ENCODE peak calls at places on chromosomes 5 and 9, in seven cellular contexts. G, V, L, C, K, Y and Q are unnamed samples. For H3K4me1, the result is how much of the 10 kb centered on the place peaks cover.

GRCh38 chr9:132760057-132760456 is 89.8 kb downstream of the GTF3C4 start:
- DNase-seq in Y (no peak), G (no peak), C (no peak), V (no peak), L (no peak), K (no peak), Q (no peak)

GRCh38 chr5:143515829-143516228 is 112.3 kb upstream of the NR3C1 start:
- DNase-seq in Y (no peak), V (no peak), K (no peak), G (no peak), C (no peak), L (peak), Q (no peak)

GRCh38 chr5:133489632-133490031 is 122.7 kb downstream of the FSTL4 start:
- DNase-seq in V (peak), C (no peak), G (peak), K (no peak), L (no peak), Y (no peak), Q (no peak)

GRCh38 chr9:33147770-33148169 is 19.4 kb downstream of the B4GALT1 start:
- DNase-seq in V (no peak), K (no peak), Y (no peak), G (no peak), L (no peak), C (no peak), Q (no peak)

GRCh38 chr5:14331377-14331776 is 188.2 kb downstream of the TRIO start:
- DNase-seq in C (no peak), L (no peak), V (no peak), K (no peak), Y (no peak), G (no peak), Q (no peak)

GRCh38 chr9:129023036-129023907 is 4.9 kb downstream of the SH3GLB2 start:
- DNase-seq in K (no peak), Y (no peak), L (peak), G (no peak), C (no peak), V (no peak), Q (no peak)

GRCh38 chr9:109497193-109498165 is 628 bp downstream of the PTPN3 start:
- DNase-seq in K (no peak), G (peak), V (no peak), C (no peak), L (peak), Y (no peak), Q (no peak)

GRCh38 chr5:107671742-107672211 is 1.0 kb upstream of the EFNA5 start:
- DNase-seq in V (peak), K (no peak), C (no peak), L (peak), G (peak), Y (no peak), Q (no peak)

GRCh38 chr9:130835441-130836298 is 616 bp downstream of the ABL1 start:
- DNase-seq in K (peak), G (peak), C (no peak), L (peak), V (no peak), Y (peak), Q (no peak)

GRCh38 chr5:180120221-180121101 is 48.9 kb upstream of the RNF130 start:
- DNase-seq in Y (peak), C (no peak), V (no peak), L (no peak), G (no peak), K (no peak), Q (no peak)

GRCh38 chr9:4026925-4027324 is 272.9 kb downstream of the GLIS3 start:
- DNase-seq in K (no peak), G (no peak), V (no peak), Y (no peak), C (no peak), L (no peak), Q (no peak)

GRCh38 chr5:171888051-171888481 is 102.4 kb downstream of the SMIM23 start:
- DNase-seq in L (no peak), K (no peak), G (no peak), V (no peak), Y (no peak), C (no peak), Q (no peak)

GRCh38 chr5:14035859-14036440 is 91.5 kb upstream of the DNAH5 start:
- DNase-seq in G (peak), L (no peak), C (peak), Y (no peak), K (no peak), V (peak), Q (peak)

GRCh38 chr5:150345716-150346115 is 11.8 kb upstream of the TCOF1 start:
- DNase-seq in G (no peak), V (no peak), K (no peak), L (no peak), Y (no peak), C (no peak), Q (no peak)

GRCh38 chr5:66442951-66443445 is 153.2 kb upstream of the MAST4 start:
- DNase-seq in G (no peak), L (no peak), C (peak), K (no peak), Y (no peak), V (no peak), Q (no peak)

GRCh38 chr9:137294684-137295312 is 7.3 kb downstream of the NRARP start:
- DNase-seq in K (no peak), L (no peak), G (no peak), C (no peak), Y (no peak), V (no peak), Q (no peak)

GRCh38 chr9:113461285-113461684 is 2.2 kb upstream of the RGS3 start:
- DNase-seq in Y (no peak), L (no peak), G (no peak), K (no peak), C (no peak), V (no peak), Q (no peak)

GRCh38 chr9:120997502-120997901 is 52.6 kb downstream of the C5 start:
- DNase-seq in V (no peak), G (no peak), K (no peak), C (no peak), L (no peak), Y (no peak), Q (no peak)

GRCh38 chr5:141490271-141490670 is 1.4 kb downstream of the PCDHGC5 start:
- DNase-seq in C (no peak), G (no peak), V (no peak), Y (no peak), L (no peak), K (no peak), Q (no peak)
- H3K4me1 ChIP-seq in C (under half), G (under half), V (under half), Y (under half), L (under half), K (under half), Q (under half)

GRCh38 chr5:128671861-128672414 is 133.9 kb upstream of the FBN2 start:
- DNase-seq in K (no peak), V (no peak), L (no peak), Y (no peak), C (no peak), G (no peak), Q (no peak)

GRCh38 chr5:128673010-128673409 is 135.0 kb upstream of the FBN2 start:
- DNase-seq in L (no peak), G (no peak), Y (no peak), V (no peak), C (no peak), K (no peak), Q (no peak)

GRCh38 chr5:128673970-128674369 is 135.9 kb upstream of the FBN2 start:
- DNase-seq in K (no peak), L (no peak), G (no peak), V (no peak), C (no peak), Y (no peak), Q (no peak)

GRCh38 chr5:128674837-128675446 is 136.9 kb upstream of the FBN2 start:
- DNase-seq in G (peak), L (peak), Y (no peak), V (peak), K (no peak), C (no peak), Q (peak)

DNA sequence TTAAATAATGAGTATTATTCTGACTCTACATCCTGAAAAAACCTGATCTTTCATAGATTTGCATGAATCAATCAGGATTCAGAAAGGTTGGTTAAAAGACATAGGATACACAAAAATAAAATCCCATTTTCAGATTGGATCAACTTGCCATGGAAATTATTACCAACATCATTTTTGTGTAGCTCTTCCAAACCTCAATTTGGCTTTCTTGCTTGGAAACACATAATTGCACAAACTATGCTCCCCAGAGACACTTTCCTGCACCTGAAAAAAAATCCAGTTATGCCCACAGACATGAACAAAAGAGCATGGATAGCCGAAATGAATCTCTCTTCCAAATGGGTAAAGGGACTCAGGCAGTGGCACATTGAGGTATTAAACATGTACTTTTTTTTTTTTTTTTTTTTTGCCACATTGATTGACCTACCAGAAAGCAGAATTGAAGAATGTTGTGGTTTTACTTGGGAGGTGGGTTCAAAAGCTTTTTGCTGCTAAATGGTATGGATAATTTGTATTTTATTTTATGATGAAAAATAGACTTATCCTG is 135.4 kb upstream of the FBN2 start:
- DNase-seq in V (no peak), K (no peak), Y (no peak), C (no peak), G (no peak), L (no peak), Q (no peak)
- H3K27ac ChIP-seq in V (no peak), K (no peak), Y (no peak), C (no peak), G (no peak), L (no peak), Q (no peak)

GRCh38 chr9:36136894-36137391 is 410 bp downstream of the GLIPR2 start:
- DNase-seq in K (no peak), V (no peak), G (no peak), L (no peak), Y (no peak), C (no peak), Q (no peak)
- H3K4me1 ChIP-seq in K (half or more), V (under half), G (under half), L (under half), Y (half or more), C (under half), Q (under half)

GRCh38 chr9:14349141-14349817 is 35.3 kb upstream of the NFIB start:
- DNase-seq in G (no peak), L (no peak), V (no peak), C (no peak), K (no peak), Y (no peak), Q (no peak)
- H3K27ac ChIP-seq in G (no peak), L (peak), V (no peak), C (peak), K (no peak), Y (peak), Q (no peak)

GRCh38 chr9:91200692-91201336 is 160.9 kb downstream of the AUH start:
- DNase-seq in L (no peak), G (no peak), Y (no peak), C (no peak), K (no peak), V (no peak), Q (no peak)

GRCh38 chr9:91196103-91196761 is 165.5 kb downstream of the AUH start:
- DNase-seq in Y (no peak), C (peak), L (no peak), G (no peak), K (no peak), V (no peak), Q (no peak)

GRCh38 chr9:91197232-91198181 is 164.2 kb downstream of the AUH start:
- DNase-seq in L (peak), K (no peak), V (no peak), G (peak), C (peak), Y (peak), Q (no peak)

GRCh38 chr9:91199739-91200497 is 161.8 kb downstream of the AUH start:
- DNase-seq in Y (no peak), L (no peak), V (no peak), K (no peak), G (no peak), C (no peak), Q (no peak)

DNA sequence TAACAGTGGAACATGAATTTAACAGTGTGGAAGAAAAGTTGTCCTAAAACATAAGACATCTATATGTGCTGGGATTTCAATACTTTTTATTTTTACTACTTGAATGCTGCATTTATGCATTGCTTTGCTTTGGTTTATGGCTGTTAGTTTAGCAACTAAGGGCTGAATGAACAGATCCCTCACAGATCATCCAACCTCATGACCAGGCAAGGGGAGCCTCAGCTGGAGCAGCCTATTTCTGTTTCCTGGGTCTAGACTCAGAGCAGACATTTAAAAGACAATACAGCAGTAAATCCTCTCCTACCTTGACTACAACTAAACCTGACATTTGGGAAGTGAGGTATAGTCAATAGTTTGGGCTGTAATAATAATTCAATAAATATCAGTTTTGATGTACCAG is 163.3 kb downstream of the AUH start:
- DNase-seq in Y (no peak), V (no peak), G (no peak), C (no peak), K (no peak), L (no peak), Q (no peak)
- H3K4me1 ChIP-seq in Y (half or more), V (under half), G (under half), C (under half), K (under half), L (under half), Q (under half)